ENCODE peak calls at places on chromosomes 7 and 10, in nine cellular contexts. W, J, P, R, Y, X, U, N and V are unnamed samples.

GRCh38 chr7:117873933-117874530 is 791 bp upstream of the CTTNBP2 start:
- DNase-seq in W (no peak), J (no peak), P (no peak), R (no peak), Y (no peak), X (no peak), U (no peak), N (no peak), V (no peak)

GRCh38 chr7:5709347-5709950 is 72.0 kb downstream of the RNF216 start:
- DNase-seq in W (no peak), J (no peak), P (no peak), R (no peak), Y (no peak), X (no peak), U (no peak), N (no peak), V (no peak)

GRCh38 chr10:98423691-98424120 is 8.7 kb upstream of the PYROXD2 start:
- DNase-seq in W (no peak), J (peak; percentile 79), P (no peak), R (no peak), Y (no peak), X (no peak), U (no peak), N (no peak), V (no peak)

GRCh38 chr10:101694674-101695403 is at the start of gene FBXW4:
- DNase-seq in W (peak; percentile 39), J (peak; percentile 69), P (peak; percentile 60), R (no peak), Y (peak; percentile 79), X (no peak), U (peak; percentile 88), N (peak; percentile 66), V (no peak)

GRCh38 chr10:100019824-100020160 is 10.0 kb upstream of the DNMBP start:
- DNase-seq in W (no peak), J (peak; percentile 20), P (peak; percentile 83), R (no peak), Y (no peak), X (no peak), U (no peak), N (no peak), V (no peak)

GRCh38 chr10:10364916-10365315 is 652.8 kb upstream of the CELF2 start:
- DNase-seq in W (no peak), J (no peak), P (no peak), R (no peak), Y (no peak), X (no peak), U (no peak), N (no peak), V (no peak)

GRCh38 chr10:57579926-57580325 is 687.8 kb downstream of the IPMK start:
- DNase-seq in W (no peak), J (peak; percentile 36), P (peak; percentile 2), R (peak; percentile 21), Y (peak; percentile 36), X (no peak), U (peak; percentile 10), N (no peak), V (no peak)

GRCh38 chr10:127715782-127716378 is 21.1 kb upstream of the FOXI2 start:
- DNase-seq in W (peak; percentile 25), J (no peak), P (no peak), R (no peak), Y (peak; percentile 47), X (peak; percentile 46), U (peak; percentile 32), N (no peak), V (no peak)

GRCh38 chr7:69738396-69738889 is 140.2 kb downstream of the AUTS2 start:
- DNase-seq in W (no peak), J (no peak), P (no peak), R (no peak), Y (peak; percentile 21), X (no peak), U (no peak), N (no peak), V (peak; percentile 82)

GRCh38 chr7:27712217-27712616 is 27.7 kb upstream of the TAX1BP1 start:
- DNase-seq in W (no peak), J (no peak), P (no peak), R (no peak), Y (no peak), X (no peak), U (no peak), N (no peak), V (no peak)

GRCh38 chr10:125217986-125218675 is 57.8 kb upstream of the CTBP2 start:
- DNase-seq in W (no peak), J (no peak), P (no peak), R (no peak), Y (peak; percentile 13), X (peak; percentile 23), U (no peak), N (peak; percentile 10), V (no peak)

GRCh38 chr7:56033671-56034432 is 17.4 kb downstream of the PSPH start:
- DNase-seq in W (peak; percentile 83), J (peak; percentile 92), P (peak; percentile 75), R (peak; percentile 81), Y (peak; percentile 99), X (peak; percentile 37), U (peak; percentile 95), N (peak; percentile 75), V (peak; percentile 43)
- TF ChIP-seq MAX in W (no peak), J (no peak), P (peak; percentile 32), R (no peak), Y (peak; percentile 24), X (peak; percentile 42), U (peak; percentile 58), N (no peak), V (no peak)

GRCh38 chr10:23065549-23065948 is 29.8 kb upstream of the MSRB2 start:
- DNase-seq in W (peak; percentile 6), J (no peak), P (peak; percentile 21), R (no peak), Y (no peak), X (no peak), U (no peak), N (no peak), V (no peak)
- TF ChIP-seq MAX in W (no peak), J (no peak), P (no peak), R (no peak), Y (no peak), X (peak; percentile 70), U (no peak), N (no peak), V (no peak)

DNA sequence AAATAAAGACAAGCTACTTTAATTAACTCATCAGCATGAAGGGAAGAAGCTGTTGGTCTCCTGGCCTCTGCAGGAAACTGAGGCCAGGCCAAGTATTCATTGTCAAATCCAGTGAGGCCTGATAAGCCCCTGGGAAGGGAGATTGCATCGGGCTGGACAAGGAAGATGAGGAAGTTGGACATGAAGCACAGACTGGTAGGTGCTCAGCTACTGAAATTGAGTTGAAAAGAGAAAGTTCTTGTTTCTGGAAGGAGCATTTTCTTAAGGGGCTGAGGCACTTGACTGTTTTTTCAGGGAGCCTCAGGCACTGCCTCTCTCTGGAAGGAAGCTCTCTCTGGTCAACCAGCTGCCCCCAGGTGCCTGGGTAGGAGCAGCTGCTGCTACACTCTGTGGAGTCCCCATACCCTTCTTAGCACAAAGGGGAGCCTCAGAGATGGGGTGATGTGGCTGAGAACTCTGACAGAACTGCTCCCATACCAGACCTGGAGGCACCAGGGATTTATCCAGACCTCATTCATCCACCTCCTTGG is 90.3 kb upstream of the IKZF1 start:
- DNase-seq in W (no peak), J (no peak), P (no peak), R (no peak), Y (peak; percentile 81), X (no peak), U (no peak), N (no peak), V (no peak)
- TF ChIP-seq MAX in W (no peak), J (no peak), P (no peak), R (no peak), Y (no peak), X (no peak), U (no peak), N (no peak), V (no peak)

GRCh38 chr7:158130023-158130409 is 457.6 kb downstream of the PTPRN2 start:
- DNase-seq in W (no peak), J (no peak), P (no peak), R (no peak), Y (no peak), X (no peak), U (no peak), N (no peak), V (no peak)
- TF ChIP-seq MAX in W (no peak), J (no peak), P (no peak), R (no peak), Y (no peak), X (no peak), U (no peak), N (no peak), V (no peak)

GRCh38 chr7:96285579-96285978 is 36.3 kb downstream of the SLC25A13 start:
- DNase-seq in W (peak; percentile 16), J (no peak), P (no peak), R (no peak), Y (peak; percentile 21), X (no peak), U (no peak), N (no peak), V (no peak)
- TF ChIP-seq MAX in W (no peak), J (no peak), P (no peak), R (no peak), Y (no peak), X (no peak), U (no peak), N (no peak), V (no peak)

DNA sequence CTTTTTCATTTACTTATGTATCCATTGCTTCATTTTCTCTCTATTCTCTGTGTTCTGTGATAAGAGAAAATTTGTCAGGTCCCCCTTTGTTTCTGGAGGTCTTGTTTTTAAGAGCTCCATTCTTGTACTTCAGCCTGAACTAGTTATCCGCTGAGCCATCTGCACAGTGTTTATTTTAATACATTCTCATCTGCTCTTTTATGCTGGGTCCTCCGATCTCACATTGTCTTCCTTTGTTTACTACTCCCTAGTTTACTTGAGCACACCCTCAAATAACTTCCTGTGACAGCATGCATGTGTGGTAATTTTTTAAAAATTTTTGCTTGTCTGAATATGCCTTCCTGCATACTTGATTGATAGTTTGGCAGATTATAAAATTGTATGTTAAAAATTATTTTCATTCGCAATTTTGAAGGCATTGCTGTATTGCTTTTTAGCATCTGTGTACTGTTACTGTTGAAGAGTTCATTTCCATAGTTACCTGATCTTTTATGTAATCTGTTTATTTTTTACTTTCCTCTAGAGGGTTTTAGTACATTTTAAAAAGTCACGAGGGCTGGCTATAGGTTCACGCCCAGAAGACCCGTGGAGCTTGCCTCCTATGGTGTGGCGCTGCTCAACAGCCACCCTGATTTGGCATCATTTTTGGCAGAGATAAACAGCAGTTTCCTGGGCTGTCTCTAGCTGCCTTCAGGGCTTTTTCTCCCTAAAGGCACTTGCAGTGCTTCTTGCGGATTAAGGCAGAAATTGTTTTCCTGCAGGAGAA is 31.9 kb downstream of the RSBN1L start:
- DNase-seq in W (peak; percentile 67), J (no peak), P (no peak), R (no peak), Y (no peak), X (no peak), U (peak; percentile 51), N (peak; percentile 46), V (no peak)
- TF ChIP-seq MAX in W (no peak), J (no peak), P (no peak), R (no peak), Y (no peak), X (no peak), U (no peak), N (no peak), V (no peak)